ENCODE peak calls at places on chromosomes 7 and 10, in six cellular contexts. X is epithelial cell of esophagus; L is endothelial cell of umbilical vein; Y is activated CD4-positive, alpha-beta T cell treated with anti-CD3 and anti-CD28 coated beads, Interleukin-2, amount 50 U/mL, for 1 hour; Z is hippocampal formation; I is endodermal cell. D is an unnamed sample.

GRCh38 chr7:103524042-103524907 is 78.3 kb upstream of the SLC26A5 start:
- DNase-seq in X (peak; percentile 52), L (peak; percentile 35), Y (no peak), Z (peak; percentile 76), I (no peak), D (peak; percentile 15)

GRCh38 chr10:121791761-121792160 is 136.1 kb downstream of the ATE1 start:
- DNase-seq in X (peak; percentile 39), L (peak; percentile 84), Y (no peak), Z (no peak), I (no peak), D (no peak)

GRCh38 chr10:74917481-74918077 is 91.2 kb downstream of the KAT6B start:
- DNase-seq in X (peak; percentile 95), L (no peak), Y (no peak), Z (no peak), I (no peak), D (no peak)

GRCh38 chr10:27695088-27695487 is 50.5 kb downstream of the MKX start:
- DNase-seq in X (no peak), L (no peak), Y (no peak), Z (no peak), I (no peak), D (no peak)

GRCh38 chr7:105664816-105665525 is 83.7 kb upstream of the EFCAB10 start:
- DNase-seq in X (no peak), L (peak; percentile 40), Y (no peak), Z (no peak), I (peak; percentile 95), D (peak; percentile 64)

GRCh38 chr7:157024716-157025115 is 14.3 kb upstream of the MNX1 start:
- DNase-seq in X (no peak), L (no peak), Y (no peak), Z (no peak), I (no peak), D (no peak)

GRCh38 chr10:3811331-3811870 is 26.4 kb upstream of the KLF6 start:
- DNase-seq in X (peak; percentile 97), L (peak; percentile 70), Y (peak; percentile 29), Z (no peak), I (no peak), D (no peak)

GRCh38 chr7:137961200-137962177 is 40.4 kb downstream of the CREB3L2 start:
- DNase-seq in X (peak; percentile 59), L (no peak), Y (no peak), Z (no peak), I (no peak), D (no peak)

GRCh38 chr10:88042162-88043100 is 179.0 kb downstream of the PTEN start:
- DNase-seq in X (peak; percentile 97), L (no peak), Y (no peak), Z (no peak), I (peak; percentile 55), D (peak; percentile 15)

GRCh38 chr10:24579911-24580310 is 143.8 kb downstream of the ARHGAP21 start:
- DNase-seq in X (no peak), L (no peak), Y (no peak), Z (no peak), I (no peak), D (peak; percentile 32)

GRCh38 chr7:41005381-41005901 is 697.4 kb downstream of the INHBA start:
- DNase-seq in X (peak; percentile 88), L (no peak), Y (no peak), Z (no peak), I (no peak), D (no peak)

GRCh38 chr10:79007037-79007842 is 61.5 kb upstream of the ZMIZ1 start:
- DNase-seq in X (no peak), L (no peak), Y (no peak), Z (no peak), I (no peak), D (no peak)